ENCODE peak calls at places on chromosome 3, in six cellular contexts. One of them, this sample, is unnamed.

GRCh38 chr3:174191380-174191779 is 667.8 kb upstream of the NAALADL2 start:
- DNase-seq in iPS DF 19.7: no peak
- DNase-seq in kidney tubule cell: no peak
- DNase-seq in HFF-Myc: no peak
- DNase-seq in activated CD4-positive, CD25-positive, alpha-beta regulatory T cell: no peak
- DNase-seq in GDM1: no peak
- DNase-seq in this sample: no peak

GRCh38 chr3:58334013-58334321 is 1.3 kb downstream of the PXK start:
- DNase-seq in iPS DF 19.7: no peak
- DNase-seq in kidney tubule cell: no peak
- DNase-seq in HFF-Myc: no peak
- DNase-seq in activated CD4-positive, CD25-positive, alpha-beta regulatory T cell: no peak
- DNase-seq in GDM1: no peak
- DNase-seq in this sample: no peak

GRCh38 chr3:117665311-117665710 is 955.7 kb downstream of the TUSC7 start:
- DNase-seq in iPS DF 19.7: no peak
- DNase-seq in kidney tubule cell: no peak
- DNase-seq in HFF-Myc: no peak
- DNase-seq in activated CD4-positive, CD25-positive, alpha-beta regulatory T cell: no peak
- DNase-seq in GDM1: no peak
- DNase-seq in this sample: no peak

GRCh38 chr3:132343018-132343612 is 25.9 kb downstream of the ACP3 start:
- DNase-seq in iPS DF 19.7: no peak
- DNase-seq in kidney tubule cell: peak
- DNase-seq in HFF-Myc: peak
- DNase-seq in activated CD4-positive, CD25-positive, alpha-beta regulatory T cell: no peak
- DNase-seq in GDM1: peak
- DNase-seq in this sample: peak

GRCh38 chr3:127234784-127235183 is 41.9 kb downstream of the PRR23E start:
- DNase-seq in iPS DF 19.7: no peak
- DNase-seq in kidney tubule cell: peak
- DNase-seq in HFF-Myc: no peak
- DNase-seq in activated CD4-positive, CD25-positive, alpha-beta regulatory T cell: no peak
- DNase-seq in GDM1: no peak
- DNase-seq in this sample: no peak

GRCh38 chr3:133124511-133124910 is 86.3 kb downstream of the TMEM108 start:
- DNase-seq in iPS DF 19.7: no peak
- DNase-seq in kidney tubule cell: no peak
- DNase-seq in HFF-Myc: no peak
- DNase-seq in activated CD4-positive, CD25-positive, alpha-beta regulatory T cell: no peak
- DNase-seq in GDM1: no peak
- DNase-seq in this sample: no peak

GRCh38 chr3:48209438-48209837 is 13.9 kb upstream of the CAMP start:
- DNase-seq in iPS DF 19.7: no peak
- DNase-seq in kidney tubule cell: no peak
- DNase-seq in HFF-Myc: no peak
- DNase-seq in activated CD4-positive, CD25-positive, alpha-beta regulatory T cell: no peak
- DNase-seq in GDM1: no peak
- DNase-seq in this sample: no peak

GRCh38 chr3:174441588-174442316 is 417.4 kb upstream of the NAALADL2 start:
- DNase-seq in iPS DF 19.7: no peak
- DNase-seq in kidney tubule cell: peak
- DNase-seq in HFF-Myc: no peak
- DNase-seq in activated CD4-positive, CD25-positive, alpha-beta regulatory T cell: no peak
- DNase-seq in GDM1: no peak
- DNase-seq in this sample: no peak

GRCh38 chr3:189631409-189631808 is 220 bp downstream of the TP63 start:
- DNase-seq in iPS DF 19.7: no peak
- DNase-seq in kidney tubule cell: no peak
- DNase-seq in HFF-Myc: no peak
- DNase-seq in activated CD4-positive, CD25-positive, alpha-beta regulatory T cell: no peak
- DNase-seq in GDM1: no peak
- DNase-seq in this sample: no peak

GRCh38 chr3:172120912-172121311 is 81.5 kb downstream of the FNDC3B start:
- DNase-seq in iPS DF 19.7: no peak
- DNase-seq in kidney tubule cell: no peak
- DNase-seq in HFF-Myc: no peak
- DNase-seq in activated CD4-positive, CD25-positive, alpha-beta regulatory T cell: no peak
- DNase-seq in GDM1: no peak
- DNase-seq in this sample: no peak

GRCh38 chr3:22887664-22888291 is 315.3 kb upstream of the UBE2E2 start:
- DNase-seq in iPS DF 19.7: no peak
- DNase-seq in kidney tubule cell: peak
- DNase-seq in HFF-Myc: no peak
- DNase-seq in activated CD4-positive, CD25-positive, alpha-beta regulatory T cell: no peak
- DNase-seq in GDM1: no peak
- DNase-seq in this sample: peak

GRCh38 chr3:44712455-44713075 is at the start of gene ZNF502:
- DNase-seq in iPS DF 19.7: peak
- DNase-seq in kidney tubule cell: peak
- DNase-seq in HFF-Myc: peak
- DNase-seq in activated CD4-positive, CD25-positive, alpha-beta regulatory T cell: peak
- DNase-seq in GDM1: no peak
- DNase-seq in this sample: no peak

GRCh38 chr3:167882057-167882667 is 146.6 kb downstream of the SERPINI1 start:
- DNase-seq in iPS DF 19.7: no peak
- DNase-seq in kidney tubule cell: peak
- DNase-seq in HFF-Myc: peak
- DNase-seq in activated CD4-positive, CD25-positive, alpha-beta regulatory T cell: no peak
- DNase-seq in GDM1: peak
- DNase-seq in this sample: peak

This sample was measured in SK-N-MC.